ENCODE peak calls at places on chromosomes 12 and 14, in eight cellular contexts. X, J, Z, Q, D, A, G and K are unnamed samples.

GRCh38 chr14:92963301-92964123 is 40.6 kb downstream of the CHGA start:
- DNase-seq in A (no peak), J (no peak), X (no peak), D (no peak), Z (no peak), Q (no peak), G (no peak), K (no peak)

GRCh38 chr12:4450551-4451112 is 5.0 kb upstream of the FGF6 start:
- DNase-seq in D (no peak), G (no peak), Z (no peak), A (no peak), Q (no peak), J (no peak), X (no peak), K (no peak)

GRCh38 chr12:5085896-5086295 is 42.2 kb downstream of the KCNA5 start:
- DNase-seq in G (no peak), Z (peak), A (peak), D (no peak), X (no peak), J (peak), Q (no peak), K (peak)

GRCh38 chr12:111773801-111774551 is 7.2 kb downstream of the ALDH2 start:
- DNase-seq in J (peak), D (peak), A (peak), X (no peak), Z (peak), G (no peak), Q (no peak), K (peak)

GRCh38 chr14:34873591-34874385 is 1.4 kb downstream of the BAZ1A start:
- DNase-seq in G (peak), D (peak), Z (no peak), Q (peak), J (peak), A (peak), X (peak), K (no peak)

GRCh38 chr12:132424118-132424438 is 65.9 kb upstream of the FBRSL1 start:
- DNase-seq in A (no peak), Q (no peak), G (no peak), D (no peak), J (no peak), Z (no peak), X (no peak), K (no peak)

GRCh38 chr14:96723946-96724345 is 73.2 kb upstream of the VRK1 start:
- DNase-seq in D (no peak), Z (no peak), A (no peak), G (no peak), J (no peak), X (no peak), Q (no peak), K (no peak)

GRCh38 chr14:86346818-86347384 is 817.0 kb downstream of the FLRT2 start:
- DNase-seq in D (no peak), J (no peak), Z (no peak), X (no peak), A (no peak), Q (no peak), G (no peak), K (no peak)

GRCh38 chr12:119674560-119674959 is 6.6 kb downstream of the PRKAB1 start:
- DNase-seq in G (no peak), A (no peak), X (no peak), J (no peak), D (no peak), Z (no peak), Q (no peak), K (no peak)

GRCh38 chr14:96851694-96852381 is 54.7 kb downstream of the VRK1 start:
- DNase-seq in G (no peak), J (no peak), Z (no peak), Q (no peak), D (no peak), X (no peak), A (no peak), K (no peak)

GRCh38 chr14:102539544-102540309 is 30.2 kb upstream of the ANKRD9 start:
- DNase-seq in D (no peak), A (no peak), X (no peak), Z (peak), Q (no peak), J (no peak), G (no peak), K (no peak)

GRCh38 chr12:116749884-116750283 is 11.8 kb downstream of the RNFT2 start:
- DNase-seq in X (no peak), J (no peak), Q (no peak), A (no peak), D (no peak), G (no peak), Z (no peak), K (no peak)

GRCh38 chr12:117343296-117343695 is 18.1 kb downstream of the NOS1 start:
- DNase-seq in X (no peak), Q (no peak), G (no peak), Z (no peak), A (no peak), D (no peak), J (no peak), K (no peak)

GRCh38 chr12:48937170-48937569 is 11.9 kb upstream of the FKBP11 start:
- DNase-seq in A (peak), G (no peak), X (no peak), D (no peak), Q (no peak), Z (no peak), J (no peak), K (no peak)

GRCh38 chr14:91380610-91381371 is 36.8 kb downstream of the CCDC88C start:
- DNase-seq in Z (no peak), Q (no peak), A (no peak), J (no peak), G (no peak), D (peak), X (no peak), K (no peak)

GRCh38 chr14:70177092-70177491 is 11.7 kb downstream of the SLC8A3 start:
- DNase-seq in A (no peak), G (no peak), J (no peak), X (no peak), Q (no peak), Z (no peak), D (no peak), K (no peak)

GRCh38 chr12:41944241-41944640 is 200.4 kb downstream of the GXYLT1 start:
- DNase-seq in G (no peak), Z (no peak), D (no peak), A (no peak), Q (no peak), J (peak), X (no peak), K (no peak)

GRCh38 chr14:100836961-100837811 is 11.3 kb downstream of the MEG3 start:
- DNase-seq in A (no peak), D (no peak), X (no peak), G (no peak), J (no peak), Z (no peak), Q (no peak), K (no peak)

GRCh38 chr12:2248901-2249381 is 196.2 kb downstream of the CACNA1C start:
- DNase-seq in X (no peak), D (no peak), Z (peak), A (no peak), Q (no peak), G (peak), J (no peak), K (no peak)

GRCh38 chr12:68109444-68110217 is 49.9 kb downstream of the IFNG start:
- DNase-seq in A (no peak), G (no peak), X (no peak), Z (no peak), J (no peak), D (no peak), Q (no peak), K (no peak)

GRCh38 chr14:95935228-95935822 is 58.7 kb downstream of the TUNAR start:
- DNase-seq in X (no peak), J (no peak), Q (no peak), Z (peak), D (peak), A (no peak), G (no peak), K (peak)

GRCh38 chr12:51678086-51678724 is 87.2 kb downstream of the SCN8A start:
- DNase-seq in D (peak), X (peak), Q (no peak), G (peak), J (no peak), A (peak), Z (peak), K (no peak)

GRCh38 chr14:99289394-99290189 is 17.6 kb upstream of the BCL11B start:
- DNase-seq in X (no peak), J (no peak), Q (no peak), A (no peak), D (no peak), Z (no peak), G (no peak), K (no peak)

GRCh38 chr14:32473476-32473875 is 144.4 kb downstream of the AKAP6 start:
- DNase-seq in Q (no peak), X (no peak), Z (no peak), A (peak), G (no peak), J (peak), D (peak), K (no peak)

GRCh38 chr14:73472182-73473114 is 14.1 kb upstream of the NUMB start:
- DNase-seq in J (peak), Q (no peak), D (peak), X (peak), Z (peak), A (peak), G (peak), K (no peak)

GRCh38 chr12:538731-539539 is 79.2 kb downstream of the B4GALNT3 start:
- DNase-seq in D (peak), J (no peak), A (peak), Q (no peak), X (no peak), Z (peak), G (no peak), K (no peak)

GRCh38 chr12:13390381-13390856 is 193.9 kb downstream of the EMP1 start:
- DNase-seq in Q (no peak), D (peak), G (no peak), A (peak), J (peak), Z (peak), X (no peak), K (no peak)

GRCh38 chr12:111650912-111651311 is 34.8 kb downstream of the BRAP start:
- DNase-seq in Z (no peak), D (no peak), Q (no peak), A (no peak), G (no peak), J (no peak), X (no peak), K (no peak)

GRCh38 chr12:108511633-108512540 is 3.2 kb upstream of the FICD start:
- DNase-seq in Q (peak), J (no peak), G (peak), A (peak), X (peak), D (peak), Z (peak), K (peak)

GRCh38 chr14:95652690-95653089 is 33.5 kb upstream of the TCL1B start:
- DNase-seq in Q (no peak), D (no peak), G (no peak), Z (no peak), J (no peak), X (no peak), A (no peak), K (no peak)

GRCh38 chr14:80906946-80907345 is 34.6 kb downstream of the CEP128 start:
- DNase-seq in G (no peak), Z (peak), X (no peak), A (no peak), Q (no peak), D (no peak), J (peak), K (no peak)

GRCh38 chr14:89813485-89814080 is 140.9 kb downstream of the EFCAB11 start:
- DNase-seq in A (no peak), Q (no peak), J (no peak), G (no peak), X (no peak), D (no peak), Z (peak), K (peak)